ENCODE peak calls at places on chromosome 15, in ten cellular contexts. B is vagina, M is breast epithelium, C is esophagus muscularis mucosa, S is HCT116, E is NB4, J is ovary, K is GM12892, V is stomach, O is endothelial cell of umbilical vein. F is an unnamed sample.

GRCh38 chr15:81268881-81269601 is 54.9 kb downstream of the STARD5 start:
- DNase-seq in B (no peak), M (no peak), C (peak), S (no peak), E (peak), J (no peak), K (no peak), V (no peak), O (no peak), F (no peak)

GRCh38 chr15:73602992-73603391 is 30.2 kb downstream of the NPTN start:
- DNase-seq in B (no peak), M (no peak), C (no peak), S (no peak), E (no peak), J (no peak), K (no peak), V (no peak), O (peak), F (no peak)

GRCh38 chr15:62067448-62068044 is 769 bp downstream of the C2CD4A start:
- DNase-seq in B (no peak), M (no peak), C (no peak), S (no peak), E (no peak), J (peak), K (peak), V (peak), O (peak), F (no peak)

GRCh38 chr15:70741677-70742293 is 21.6 kb downstream of the UACA start:
- DNase-seq in B (no peak), M (no peak), C (no peak), S (peak), E (peak), J (no peak), K (no peak), V (no peak), O (peak), F (no peak)

GRCh38 chr15:76431936-76432335 is 95.4 kb downstream of the ISL2 start:
- DNase-seq in B (no peak), M (no peak), C (no peak), S (no peak), E (no peak), J (no peak), K (no peak), V (no peak), O (no peak), F (no peak)

GRCh38 chr15:100330629-100331215 is 11.1 kb downstream of the ADAMTS17 start:
- DNase-seq in B (peak), M (no peak), C (no peak), S (no peak), E (peak), J (no peak), K (no peak), V (peak), O (no peak), F (no peak)

GRCh38 chr15:98713585-98714001 is 65.3 kb downstream of the IGF1R start:
- DNase-seq in B (no peak), M (peak), C (no peak), S (no peak), E (no peak), J (no peak), K (no peak), V (peak), O (peak), F (no peak)

GRCh38 chr15:52527898-52528464 is 699 bp downstream of the MYO5A start:
- DNase-seq in B (no peak), M (no peak), C (no peak), S (no peak), E (no peak), J (peak), K (peak), V (peak), O (peak), F (no peak)

GRCh38 chr15:43183270-43183669 is 1.9 kb upstream of the CCNDBP1 start:
- DNase-seq in B (no peak), M (no peak), C (no peak), S (no peak), E (no peak), J (no peak), K (no peak), V (no peak), O (no peak), F (no peak)

GRCh38 chr15:80679167-80679804 is 15.8 kb upstream of the ABHD17C start:
- DNase-seq in B (no peak), M (peak), C (no peak), S (no peak), E (no peak), J (no peak), K (no peak), V (no peak), O (no peak), F (no peak)

GRCh38 chr15:70856177-70856883 is 2.4 kb upstream of the LARP6 start:
- DNase-seq in B (no peak), M (no peak), C (peak), S (no peak), E (no peak), J (no peak), K (no peak), V (no peak), O (no peak), F (no peak)

GRCh38 chr15:52183562-52184173 is 7.5 kb downstream of the GNB5 start:
- DNase-seq in B (no peak), M (no peak), C (peak), S (no peak), E (peak), J (peak), K (no peak), V (peak), O (peak), F (peak)

GRCh38 chr15:51829360-51830278 is at the start of gene TMOD3:
- DNase-seq in B (peak), M (peak), C (peak), S (peak), E (peak), J (peak), K (peak), V (peak), O (peak), F (peak)

GRCh38 chr15:71397377-71397776 is 282.1 kb downstream of the THSD4 start:
- DNase-seq in B (no peak), M (no peak), C (no peak), S (no peak), E (no peak), J (no peak), K (no peak), V (peak), O (no peak), F (no peak)

GRCh38 chr15:83848315-83849050 is 194.6 kb downstream of the ADAMTSL3 start:
- DNase-seq in B (no peak), M (no peak), C (no peak), S (no peak), E (peak), J (no peak), K (no peak), V (no peak), O (no peak), F (no peak)

GRCh38 chr15:29018406-29018805 is 132.6 kb downstream of the APBA2 start:
- DNase-seq in B (no peak), M (no peak), C (no peak), S (no peak), E (no peak), J (no peak), K (no peak), V (peak), O (no peak), F (no peak)

GRCh38 chr15:68365140-68365745 is 66.7 kb downstream of the ITGA11 start:
- DNase-seq in B (no peak), M (peak), C (no peak), S (no peak), E (peak), J (no peak), K (no peak), V (no peak), O (peak), F (no peak)

GRCh38 chr15:58065445-58066041 is at the start of gene ALDH1A2:
- DNase-seq in B (no peak), M (no peak), C (no peak), S (no peak), E (no peak), J (peak), K (no peak), V (no peak), O (peak), F (peak)

GRCh38 chr15:48191574-48192225 is at the start of gene CTXN2:
- DNase-seq in B (no peak), M (no peak), C (no peak), S (no peak), E (no peak), J (no peak), K (no peak), V (no peak), O (no peak), F (no peak)

GRCh38 chr15:91549581-91549980 is 303.9 kb upstream of the SLCO3A1 start:
- DNase-seq in B (no peak), M (no peak), C (no peak), S (no peak), E (peak), J (no peak), K (no peak), V (no peak), O (no peak), F (no peak)

GRCh38 chr15:39499151-39499550 is 81.7 kb upstream of the THBS1 start:
- DNase-seq in B (no peak), M (no peak), C (no peak), S (no peak), E (no peak), J (no peak), K (no peak), V (no peak), O (no peak), F (no peak)

GRCh38 chr15:74653426-74654082 is 37.9 kb downstream of the CLK3 start:
- DNase-seq in B (no peak), M (no peak), C (no peak), S (peak), E (no peak), J (no peak), K (no peak), V (peak), O (peak), F (peak)

GRCh38 chr15:75167588-75168076 is 34.0 kb upstream of the C15orf39 start:
- DNase-seq in B (no peak), M (no peak), C (no peak), S (no peak), E (peak), J (no peak), K (no peak), V (no peak), O (no peak), F (no peak)

GRCh38 chr15:63870403-63871209 is 36.9 kb upstream of the HERC1 start:
- DNase-seq in B (no peak), M (no peak), C (no peak), S (no peak), E (peak), J (peak), K (no peak), V (peak), O (peak), F (no peak)

GRCh38 chr15:74604983-74605809 is 10.4 kb upstream of the CLK3 start:
- DNase-seq in B (no peak), M (no peak), C (no peak), S (no peak), E (no peak), J (no peak), K (no peak), V (no peak), O (no peak), F (no peak)

GRCh38 chr15:64156652-64157331 is 5.3 kb downstream of the SNX22 start:
- DNase-seq in B (no peak), M (no peak), C (no peak), S (no peak), E (no peak), J (no peak), K (no peak), V (no peak), O (no peak), F (peak)

GRCh38 chr15:50182233-50183013 is 427 bp downstream of the SLC27A2 start:
- DNase-seq in B (no peak), M (no peak), C (no peak), S (peak), E (peak), J (no peak), K (peak), V (peak), O (peak), F (no peak)

GRCh38 chr15:64149424-64150235 is 1.9 kb upstream of the SNX22 start:
- DNase-seq in B (no peak), M (no peak), C (no peak), S (no peak), E (peak), J (no peak), K (no peak), V (no peak), O (no peak), F (peak)

GRCh38 chr15:69044899-69045298 is 30.4 kb downstream of the NOX5 start:
- DNase-seq in B (peak), M (no peak), C (no peak), S (no peak), E (peak), J (no peak), K (no peak), V (no peak), O (peak), F (peak)

GRCh38 chr15:94671845-94672524 is 440.6 kb downstream of the MCTP2 start:
- DNase-seq in B (no peak), M (no peak), C (peak), S (no peak), E (no peak), J (peak), K (no peak), V (no peak), O (peak), F (no peak)

GRCh38 chr15:81001180-81002003 is 669 bp downstream of the TLNRD1 start:
- DNase-seq in B (no peak), M (peak), C (no peak), S (no peak), E (peak), J (peak), K (peak), V (peak), O (peak), F (peak)

GRCh38 chr15:90402230-90402629 is 14.2 kb downstream of the IQGAP1 start:
- DNase-seq in B (no peak), M (peak), C (no peak), S (peak), E (peak), J (no peak), K (no peak), V (no peak), O (peak), F (peak)

GRCh38 chr15:28904541-28905303 is 18.9 kb downstream of the APBA2 start:
- DNase-seq in B (no peak), M (no peak), C (no peak), S (no peak), E (no peak), J (no peak), K (no peak), V (peak), O (no peak), F (no peak)

GRCh38 chr15:99744142-99744541 is 10.9 kb upstream of the LYSMD4 start:
- DNase-seq in B (no peak), M (no peak), C (no peak), S (no peak), E (no peak), J (no peak), K (no peak), V (no peak), O (no peak), F (no peak)

GRCh38 chr15:91408476-91409076 is 308.5 kb downstream of the SV2B start:
- DNase-seq in B (no peak), M (no peak), C (no peak), S (no peak), E (no peak), J (no peak), K (no peak), V (no peak), O (no peak), F (no peak)

DNA sequence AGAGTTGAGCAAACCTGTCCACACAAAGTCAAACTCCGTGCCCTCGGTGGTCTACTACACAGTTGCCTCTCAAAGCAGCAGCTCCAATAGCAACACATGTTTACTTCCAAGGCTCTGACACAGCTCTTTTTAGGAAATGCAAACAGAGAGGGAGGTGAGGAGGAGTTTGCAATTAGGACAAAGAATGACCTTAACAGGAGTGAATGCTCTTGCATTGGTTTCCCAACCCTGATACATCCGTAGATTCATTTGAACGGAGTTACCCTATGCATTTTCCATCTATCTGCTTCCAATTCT is 64.8 kb upstream of the GOLGA8B start:
- DNase-seq in B (no peak), M (no peak), C (no peak), S (no peak), E (no peak), J (no peak), K (no peak), V (no peak), O (no peak), F (no peak)
- TF ChIP-seq POLR2A in B (no peak), M (no peak), C (no peak), S (no peak), E (no peak), J (no peak), K (no peak), V (no peak), O (no peak), F (no peak)

DNA sequence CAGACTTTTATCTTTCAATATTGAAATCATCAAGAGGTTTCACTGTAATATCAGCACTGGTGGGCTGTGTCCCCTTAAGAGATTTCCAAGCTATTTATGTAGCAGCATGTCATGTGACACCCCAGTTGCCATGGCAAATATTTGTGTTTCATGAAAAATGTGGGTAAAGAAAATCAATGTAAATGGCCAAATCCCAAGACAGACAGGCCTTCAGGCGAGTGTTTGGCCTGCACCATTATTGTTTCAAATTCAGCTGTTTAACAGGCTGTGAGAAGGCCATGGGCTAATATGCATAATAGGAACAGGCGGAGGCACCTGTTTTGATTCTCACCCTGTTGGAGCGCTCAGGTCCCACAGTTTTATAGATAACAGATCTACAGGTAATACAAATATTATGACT is 104.2 kb downstream of the IQCH start:
- DNase-seq in B (no peak), M (no peak), C (no peak), S (no peak), E (no peak), J (no peak), K (no peak), V (no peak), O (no peak), F (no peak)
- TF ChIP-seq POLR2A in B (no peak), M (no peak), C (no peak), S (no peak), E (no peak), J (no peak), K (no peak), V (no peak), O (no peak), F (no peak)

GRCh38 chr15:45641374-45641778 is 6.5 kb downstream of the SQOR start:
- DNase-seq in B (no peak), M (peak), C (no peak), S (no peak), E (peak), J (no peak), K (no peak), V (peak), O (peak), F (peak)
- TF ChIP-seq POLR2A in B (no peak), M (no peak), C (no peak), S (no peak), E (no peak), J (no peak), K (no peak), V (no peak), O (no peak), F (no peak)

GRCh38 chr15:67070150-67070549 is 4.7 kb downstream of the SMAD3 start:
- DNase-seq in B (no peak), M (no peak), C (no peak), S (no peak), E (no peak), J (no peak), K (no peak), V (no peak), O (no peak), F (no peak)
- TF ChIP-seq POLR2A in B (no peak), M (no peak), C (no peak), S (no peak), E (no peak), J (no peak), K (no peak), V (no peak), O (no peak), F (no peak)

GRCh38 chr15:59252137-59252536 is 45.5 kb downstream of the LDHAL6B start:
- DNase-seq in B (no peak), M (no peak), C (no peak), S (no peak), E (no peak), J (no peak), K (no peak), V (no peak), O (no peak), F (no peak)

GRCh38 chr15:59247364-59247763 is 40.7 kb downstream of the LDHAL6B start:
- DNase-seq in B (no peak), M (no peak), C (no peak), S (no peak), E (peak), J (no peak), K (no peak), V (peak), O (peak), F (no peak)

GRCh38 chr15:59249816-59250215 is 43.2 kb downstream of the LDHAL6B start:
- DNase-seq in B (no peak), M (no peak), C (no peak), S (no peak), E (no peak), J (no peak), K (no peak), V (no peak), O (no peak), F (no peak)

GRCh38 chr15:59251001-59251845 is 44.6 kb downstream of the LDHAL6B start:
- DNase-seq in B (no peak), M (no peak), C (no peak), S (no peak), E (no peak), J (no peak), K (no peak), V (no peak), O (no peak), F (no peak)

GRCh38 chr15:59250249-59250648 is 43.6 kb downstream of the LDHAL6B start:
- DNase-seq in B (no peak), M (no peak), C (no peak), S (no peak), E (no peak), J (no peak), K (no peak), V (no peak), O (no peak), F (no peak)
- TF ChIP-seq POLR2A in B (no peak), M (no peak), C (no peak), S (no peak), E (no peak), J (no peak), K (no peak), V (no peak), O (no peak), F (no peak)

DNA sequence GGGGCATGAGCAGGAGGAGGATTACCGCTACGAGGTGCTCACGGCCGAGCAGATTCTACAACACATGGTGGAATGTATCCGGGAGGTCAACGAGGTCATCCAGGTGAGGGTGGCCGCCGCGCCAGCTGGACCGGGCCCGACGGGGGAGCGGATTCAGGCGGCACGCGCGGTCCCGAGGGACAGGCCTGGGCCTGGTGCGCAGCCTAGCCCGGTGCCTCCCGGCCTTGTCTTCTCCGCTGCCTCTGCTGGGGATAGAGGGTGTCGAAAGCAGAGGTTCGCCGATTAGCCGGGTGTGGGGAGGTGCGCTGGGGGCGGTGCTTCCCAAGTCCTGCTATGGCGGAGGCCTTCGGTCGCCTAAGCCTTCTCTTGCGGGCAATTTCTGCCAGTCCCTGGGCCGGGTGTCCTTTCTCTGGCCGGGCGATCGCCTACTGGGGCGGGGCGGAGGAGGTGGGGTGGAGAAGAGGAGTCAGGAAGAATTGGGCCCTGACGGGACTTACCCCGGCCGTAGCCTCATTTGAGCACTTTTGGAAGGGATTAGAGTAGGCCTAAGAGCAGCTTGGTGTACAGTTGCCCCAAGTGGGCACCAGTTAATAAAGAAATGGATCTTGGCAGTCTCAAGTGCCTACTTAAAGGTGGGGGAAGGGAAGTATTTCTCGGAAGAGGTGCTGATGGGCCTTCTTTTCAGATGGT is 927 bp downstream of the ARIH1 start:
- DNase-seq in B (peak), M (peak), C (peak), S (peak), E (peak), J (peak), K (peak), V (peak), O (peak), F (peak)
- TF ChIP-seq POLR2A in B (no peak), M (peak), C (peak), S (no peak), E (peak), J (peak), K (peak), V (no peak), O (peak), F (peak)

GRCh38 chr15:78341057-78341763 is 1.1 kb downstream of the CRABP1 start:
- DNase-seq in B (no peak), M (no peak), C (no peak), S (no peak), E (no peak), J (no peak), K (no peak), V (no peak), O (no peak), F (no peak)

GRCh38 chr15:78339559-78339958 is 594 bp upstream of the CRABP1 start:
- DNase-seq in B (no peak), M (no peak), C (no peak), S (no peak), E (no peak), J (no peak), K (no peak), V (no peak), O (no peak), F (no peak)

GRCh38 chr15:78343431-78343830 is 3.3 kb downstream of the CRABP1 start:
- DNase-seq in B (no peak), M (no peak), C (no peak), S (no peak), E (no peak), J (no peak), K (no peak), V (no peak), O (no peak), F (no peak)

GRCh38 chr15:78338756-78339155 is 1.4 kb upstream of the CRABP1 start:
- DNase-seq in B (no peak), M (no peak), C (no peak), S (no peak), E (no peak), J (no peak), K (no peak), V (no peak), O (no peak), F (no peak)

GRCh38 chr15:78340243-78341056 is at the start of gene CRABP1:
- DNase-seq in B (no peak), M (no peak), C (no peak), S (no peak), E (no peak), J (no peak), K (no peak), V (no peak), O (no peak), F (no peak)
- TF ChIP-seq POLR2A in B (no peak), M (no peak), C (no peak), S (no peak), E (no peak), J (no peak), K (no peak), V (no peak), O (no peak), F (no peak)

F was measured in lower leg skin.